ENCODE peak calls at places on chromosomes 12 and 14, in five cellular contexts. F, C, G, U and Q are unnamed samples.

GRCh38 chr12:65965358-65965757 is 141.1 kb downstream of the HMGA2 start:
- DNase-seq in F (no peak), C (peak; percentile 87), G (no peak), U (no peak), Q (no peak)

GRCh38 chr12:16347391-16348298 is at the start of gene MGST1:
- DNase-seq in F (peak; percentile 90), C (peak; percentile 62), G (no peak), U (peak; percentile 83), Q (peak; percentile 61)

GRCh38 chr12:79274571-79275064 is 410.0 kb downstream of the SYT1 start:
- DNase-seq in F (no peak), C (no peak), G (no peak), U (peak; percentile 17), Q (no peak)

GRCh38 chr14:93734086-93734822 is 54.0 kb downstream of the PRIMA1 start:
- DNase-seq in F (no peak), C (no peak), G (no peak), U (peak; percentile 50), Q (no peak)

GRCh38 chr12:128976120-128976519 is 122.8 kb downstream of the GLT1D1 start:
- DNase-seq in F (peak; percentile 62), C (no peak), G (no peak), U (no peak), Q (peak; percentile 49)

GRCh38 chr14:76918751-76919421 is 92.7 kb downstream of the LRRC74A start:
- DNase-seq in F (peak; percentile 94), C (peak; percentile 99), G (no peak), U (peak; percentile 96), Q (peak; percentile 81)

GRCh38 chr14:81400202-81400678 is at the start of gene STON2:
- DNase-seq in F (no peak), C (peak; percentile 75), G (no peak), U (no peak), Q (no peak)

GRCh38 chr12:99658950-99659349 is 11.4 kb downstream of the GARIN6 start:
- DNase-seq in F (no peak), C (peak; percentile 29), G (no peak), U (no peak), Q (no peak)

GRCh38 chr12:1776139-1776975 is 44.0 kb upstream of the LRTM2 start:
- DNase-seq in F (no peak), C (peak; percentile 66), G (no peak), U (no peak), Q (no peak)

GRCh38 chr12:123054371-123054770 is 73.9 kb downstream of the ARL6IP4 start:
- DNase-seq in F (no peak), C (no peak), G (no peak), U (peak; percentile 5), Q (no peak)

GRCh38 chr12:6724409-6724797 is 557 bp downstream of the COPS7A start:
- DNase-seq in F (peak; percentile 53), C (peak; percentile 13), G (no peak), U (no peak), Q (peak; percentile 40)

GRCh38 chr14:49552630-49553029 is 33.5 kb downstream of the RPS29 start:
- DNase-seq in F (no peak), C (no peak), G (no peak), U (no peak), Q (no peak)

GRCh38 chr12:21823581-21823980 is 49.1 kb upstream of the KCNJ8 start:
- DNase-seq in F (peak; percentile 48), C (peak; percentile 43), G (no peak), U (no peak), Q (no peak)

GRCh38 chr12:117038023-117038680 is 61.1 kb downstream of the TESC start:
- DNase-seq in F (no peak), C (no peak), G (no peak), U (peak; percentile 56), Q (no peak)

GRCh38 chr12:103503546-103504480 is 8.0 kb upstream of the C12orf42 start:
- DNase-seq in F (peak; percentile 61), C (no peak), G (peak; percentile 48), U (no peak), Q (no peak)

GRCh38 chr14:56324831-56325230 is 206.6 kb downstream of the PELI2 start:
- DNase-seq in F (no peak), C (peak; percentile 18), G (no peak), U (no peak), Q (no peak)

GRCh38 chr12:21169878-21170472 is 39.0 kb downstream of the SLCO1B1 start:
- DNase-seq in F (no peak), C (peak; percentile 56), G (no peak), U (no peak), Q (no peak)

GRCh38 chr12:106492893-106493292 is 89.9 kb upstream of the RFX4 start:
- DNase-seq in F (no peak), C (no peak), G (no peak), U (no peak), Q (no peak)

GRCh38 chr14:29085546-29085945 is 319.0 kb downstream of the FOXG1 start:
- DNase-seq in F (no peak), C (no peak), G (no peak), U (no peak), Q (no peak)

GRCh38 chr14:75141967-75142366 is 15.1 kb upstream of the NEK9 start:
- DNase-seq in F (no peak), C (peak; percentile 50), G (no peak), U (no peak), Q (no peak)

GRCh38 chr12:121060149-121061001 is 21.3 kb upstream of the OASL start:
- DNase-seq in F (peak; percentile 57), C (peak; percentile 41), G (peak; percentile 26), U (no peak), Q (no peak)

GRCh38 chr14:53399057-53399456 is 245.9 kb upstream of the DDHD1 start:
- DNase-seq in F (no peak), C (peak; percentile 70), G (no peak), U (no peak), Q (no peak)

GRCh38 chr12:68342966-68343365 is 10.8 kb upstream of the MDM1 start:
- DNase-seq in F (no peak), C (no peak), G (no peak), U (no peak), Q (no peak)

GRCh38 chr12:125824276-125824675 is 759.0 kb downstream of the AACS start:
- DNase-seq in F (no peak), C (no peak), G (no peak), U (no peak), Q (no peak)

GRCh38 chr12:110280784-110281548 is at the start of gene ATP2A2:
- DNase-seq in F (peak; percentile 94), C (peak; percentile 86), G (peak; percentile 91), U (peak; percentile 96), Q (peak; percentile 89)

GRCh38 chr14:80634106-80634758 is 307.3 kb downstream of the CEP128 start:
- DNase-seq in F (no peak), C (peak; percentile 17), G (no peak), U (no peak), Q (no peak)

GRCh38 chr14:99314623-99315022 is 42.6 kb upstream of the BCL11B start:
- DNase-seq in F (no peak), C (no peak), G (no peak), U (no peak), Q (no peak)

GRCh38 chr12:65334534-65334933 is 56.1 kb downstream of the MSRB3 start:
- DNase-seq in F (no peak), C (no peak), G (no peak), U (no peak), Q (no peak)

GRCh38 chr14:79496701-79497100 is 714.6 kb downstream of the DIO2 start:
- DNase-seq in F (no peak), C (no peak), G (no peak), U (no peak), Q (no peak)

GRCh38 chr14:24054324-24054641 is 2.5 kb downstream of the CARMIL3 start:
- DNase-seq in F (no peak), C (no peak), G (no peak), U (no peak), Q (no peak)

GRCh38 chr14:85402546-85403162 is 127.3 kb upstream of the FLRT2 start:
- DNase-seq in F (no peak), C (peak; percentile 29), G (no peak), U (no peak), Q (no peak)

GRCh38 chr12:50059440-50060119 is 2.2 kb downstream of the ASIC1 start:
- DNase-seq in F (no peak), C (no peak), G (no peak), U (no peak), Q (no peak)

GRCh38 chr12:58920102-58920955 is at the start of gene LRIG3:
- DNase-seq in F (peak; percentile 89), C (peak; percentile 96), G (no peak), U (peak; percentile 93), Q (peak; percentile 80)
- TF ChIP-seq CTCF in F (no peak), C (no peak), G (no peak), U (no peak), Q (peak; percentile 16)

GRCh38 chr12:57830393-57830792 is 11.9 kb upstream of the AVIL start:
- DNase-seq in F (no peak), C (no peak), G (no peak), U (no peak), Q (no peak)
- TF ChIP-seq CTCF in F (no peak), C (no peak), G (no peak), U (no peak), Q (no peak)

GRCh38 chr12:94582591-94582990 is 67.8 kb downstream of the TMCC3 start:
- DNase-seq in F (no peak), C (no peak), G (no peak), U (no peak), Q (no peak)
- TF ChIP-seq CTCF in F (no peak), C (no peak), G (no peak), U (no peak), Q (no peak)

GRCh38 chr12:54660320-54660962 is 12.3 kb upstream of the DCD start:
- DNase-seq in F (no peak), C (no peak), G (no peak), U (no peak), Q (no peak)
- TF ChIP-seq CTCF in F (no peak), C (no peak), G (no peak), U (no peak), Q (no peak)

GRCh38 chr14:68082698-68083291 is 263.2 kb downstream of the RAD51B start:
- DNase-seq in F (no peak), C (no peak), G (no peak), U (no peak), Q (no peak)

GRCh38 chr14:68079941-68080697 is 260.5 kb downstream of the RAD51B start:
- DNase-seq in F (no peak), C (no peak), G (no peak), U (no peak), Q (no peak)

GRCh38 chr14:68081489-68081888 is 261.9 kb downstream of the RAD51B start:
- DNase-seq in F (no peak), C (no peak), G (no peak), U (no peak), Q (no peak)

GRCh38 chr14:68085742-68086141 is 266.2 kb downstream of the RAD51B start:
- DNase-seq in F (no peak), C (no peak), G (no peak), U (no peak), Q (no peak)

GRCh38 chr14:68084256-68084655 is 264.7 kb downstream of the RAD51B start:
- DNase-seq in F (no peak), C (peak; percentile 41), G (no peak), U (no peak), Q (no peak)
- TF ChIP-seq CTCF in F (peak; percentile 22), C (peak; percentile 44), G (no peak), U (no peak), Q (no peak)

GRCh38 chr12:4899361-4899760 is 10.3 kb upstream of the KCNA1 start:
- DNase-seq in F (no peak), C (no peak), G (no peak), U (no peak), Q (no peak)
- TF ChIP-seq CTCF in F (no peak), C (no peak), G (no peak), U (no peak), Q (no peak)

GRCh38 chr14:21987937-21988336 is 314.3 kb upstream of the OR4E1 start:
- DNase-seq in F (no peak), C (peak; percentile 3), G (no peak), U (no peak), Q (no peak)
- TF ChIP-seq CTCF in F (peak; percentile 28), C (peak; percentile 62), G (no peak), U (no peak), Q (peak; percentile 41)